ENCODE peak calls at places on chromosomes 4 and X, in ten cellular contexts. C is choroid plexus epithelial cell, M is brain microvascular endothelial cell, I is fibroblast of pulmonary artery, S is lower lobe of right lung, J is fibroblast of lung, W is suprapubic skin, P is hepatocyte, L is ovary, X is transverse colon. G is an unnamed sample.

GRCh38 chrX:152824841-152825374 is 5.6 kb downstream of the CETN2 start:
- DNase-seq in C (no peak), M (no peak), I (no peak), S (no peak), J (peak; percentile 23), W (no peak), P (peak; percentile 34), L (no peak), X (no peak), G (no peak)

GRCh38 chrX:107654778-107655761 is 26.8 kb downstream of the PRPS1 start:
- DNase-seq in C (peak; percentile 76), M (peak; percentile 87), I (peak; percentile 80), S (peak; percentile 71), J (peak; percentile 91), W (peak; percentile 80), P (peak; percentile 88), L (peak; percentile 48), X (peak; percentile 59), G (peak; percentile 90)

GRCh38 chr4:145019346-145019745 is 78.7 kb downstream of the ANAPC10 start:
- DNase-seq in C (no peak), M (no peak), I (no peak), S (no peak), J (no peak), W (no peak), P (no peak), L (no peak), X (no peak), G (no peak)

GRCh38 chr4:139738846-139739613 is 73.4 kb downstream of the MGST2 start:
- DNase-seq in C (no peak), M (no peak), I (no peak), S (no peak), J (no peak), W (no peak), P (no peak), L (no peak), X (no peak), G (peak; percentile 38)

GRCh38 chrX:21944136-21944615 is 3.7 kb downstream of the SMS start:
- DNase-seq in C (peak; percentile 65), M (no peak), I (no peak), S (no peak), J (no peak), W (no peak), P (no peak), L (no peak), X (no peak), G (no peak)

GRCh38 chrX:137166591-137166990 is 132.8 kb upstream of the GPR101 start:
- DNase-seq in C (no peak), M (no peak), I (no peak), S (no peak), J (no peak), W (no peak), P (peak; percentile 9), L (no peak), X (no peak), G (no peak)

GRCh38 chr4:105306158-105306781 is 159.6 kb downstream of the TET2 start:
- DNase-seq in C (peak; percentile 7), M (peak; percentile 40), I (peak; percentile 2), S (no peak), J (peak; percentile 13), W (no peak), P (no peak), L (no peak), X (no peak), G (no peak)

GRCh38 chrX:41397768-41398167 is 49.4 kb upstream of the NYX start:
- DNase-seq in C (no peak), M (no peak), I (no peak), S (no peak), J (no peak), W (no peak), P (no peak), L (no peak), X (peak; percentile 22), G (no peak)

DNA sequence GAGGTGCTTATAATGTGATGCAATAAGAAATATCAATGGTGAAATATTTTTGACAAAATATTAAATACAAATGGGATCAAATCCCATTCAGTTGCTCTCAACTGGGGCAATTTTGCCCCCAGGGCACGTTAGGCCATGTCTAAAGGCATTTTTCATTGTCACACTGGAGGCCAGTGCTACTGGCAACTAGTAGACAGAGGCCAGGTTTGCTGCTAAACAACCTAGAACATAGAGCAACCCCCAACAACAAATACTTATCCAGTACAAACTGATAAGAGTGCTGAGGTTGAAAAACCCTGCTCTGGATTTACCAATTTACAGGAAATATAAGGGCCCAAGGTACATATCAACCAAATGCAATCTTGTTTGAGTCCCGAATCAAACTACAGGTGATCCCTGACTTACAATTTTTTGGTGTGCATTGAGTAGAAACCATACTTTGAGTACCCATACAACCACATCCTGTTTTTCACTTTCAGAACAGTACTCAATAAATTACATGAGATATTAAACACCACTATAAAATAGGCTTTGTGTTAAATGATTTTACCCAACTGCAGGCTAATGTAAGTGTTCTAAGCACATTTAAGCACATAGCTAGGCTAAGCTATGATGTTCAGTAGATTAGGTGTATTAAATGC is 237.5 kb downstream of the HNRNPD start:
- DNase-seq in C (no peak), M (no peak), I (no peak), S (no peak), J (no peak), W (no peak), P (no peak), L (no peak), X (no peak), G (no peak)
- TF ChIP-seq CTCF in C (no peak), M (no peak), I (no peak), S (no peak), J (no peak), W (no peak), P (no peak), L (no peak), X (no peak), G (no peak)

GRCh38 chr4:86043755-86044592 is 315.9 kb downstream of the MAPK10 start:
- DNase-seq in C (peak; percentile 78), M (peak; percentile 64), I (peak; percentile 81), S (no peak), J (peak; percentile 42), W (no peak), P (peak; percentile 60), L (no peak), X (no peak), G (peak; percentile 56)
- H3K4me3 ChIP-seq in C (no peak overlapping the region), M (no peak overlapping the region), I (no peak overlapping the region), S (no peak overlapping the region), J (no peak overlapping the region), W (no peak overlapping the region), P (no peak overlapping the region), L (no peak overlapping the region), X (no peak overlapping the region), G (no peak overlapping the region)

GRCh38 chr4:72471816-72472215 is 97.2 kb downstream of the ADAMTS3 start:
- DNase-seq in C (no peak), M (no peak), I (no peak), S (no peak), J (peak; percentile 26), W (no peak), P (no peak), L (no peak), X (no peak), G (no peak)

GRCh38 chr4:72473434-72473900 is 95.6 kb downstream of the ADAMTS3 start:
- DNase-seq in C (peak; percentile 89), M (peak; percentile 41), I (peak; percentile 51), S (no peak), J (no peak), W (no peak), P (no peak), L (no peak), X (no peak), G (no peak)

GRCh38 chr4:72463724-72464123 is 105.3 kb downstream of the ADAMTS3 start:
- DNase-seq in C (no peak), M (no peak), I (no peak), S (no peak), J (no peak), W (no peak), P (no peak), L (no peak), X (no peak), G (no peak)

GRCh38 chr4:72467633-72468032 is 101.4 kb downstream of the ADAMTS3 start:
- DNase-seq in C (no peak), M (no peak), I (no peak), S (no peak), J (no peak), W (no peak), P (no peak), L (no peak), X (no peak), G (no peak)

DNA sequence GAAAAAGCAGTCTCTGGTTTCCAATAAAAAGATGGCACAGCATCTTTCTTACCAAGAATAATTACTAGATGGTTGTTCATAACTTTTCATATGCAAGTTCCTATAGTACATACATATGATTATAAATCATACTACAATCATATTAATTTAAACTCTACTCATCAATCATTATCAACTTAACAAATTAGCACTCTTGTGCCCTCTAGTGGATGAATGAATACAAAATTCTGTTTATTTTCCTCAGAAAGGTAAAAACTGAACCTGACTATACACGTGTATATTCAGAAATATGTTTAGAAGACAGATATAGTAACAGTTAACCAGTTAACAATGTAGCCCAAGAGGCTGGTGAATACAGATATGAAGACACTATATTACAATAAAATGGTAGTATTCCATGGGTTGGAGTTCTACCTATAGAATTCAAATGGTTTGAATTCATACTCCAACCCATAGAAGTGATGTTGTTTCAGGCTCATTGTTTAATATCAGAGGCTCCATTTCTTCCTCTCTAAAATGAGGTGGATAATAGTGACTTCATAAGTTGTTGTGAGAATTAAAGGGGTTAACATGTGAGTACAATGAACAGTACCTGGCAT is 100.0 kb downstream of the ADAMTS3 start:
- DNase-seq in C (peak; percentile 65), M (no peak), I (peak; percentile 60), S (no peak), J (no peak), W (no peak), P (peak; percentile 60), L (no peak), X (no peak), G (peak; percentile 37)
- TF ChIP-seq CTCF in C (peak; percentile 48), M (peak; percentile 26), I (peak; percentile 49), S (peak; percentile 51), J (no peak), W (no peak), P (peak; percentile 76), L (no peak), X (peak; percentile 51), G (peak; percentile 60)

GRCh38 chr4:156517956-156518355 is 453.6 kb downstream of the PDGFC start:
- DNase-seq in C (no peak), M (no peak), I (no peak), S (no peak), J (no peak), W (no peak), P (no peak), L (no peak), X (no peak), G (no peak)

GRCh38 chr4:156516698-156517097 is 454.9 kb downstream of the PDGFC start:
- DNase-seq in C (peak; percentile 16), M (no peak), I (no peak), S (no peak), J (peak; percentile 35), W (no peak), P (no peak), L (no peak), X (no peak), G (no peak)

GRCh38 chr4:156512622-156513021 is 459.0 kb downstream of the PDGFC start:
- DNase-seq in C (peak; percentile 80), M (peak; percentile 22), I (peak; percentile 50), S (no peak), J (peak; percentile 42), W (no peak), P (peak; percentile 13), L (no peak), X (no peak), G (peak; percentile 21)

GRCh38 chr4:156517546-156517945 is 454.1 kb downstream of the PDGFC start:
- DNase-seq in C (no peak), M (no peak), I (no peak), S (no peak), J (no peak), W (no peak), P (no peak), L (no peak), X (no peak), G (no peak)

GRCh38 chr4:156515295-156515694 is 456.3 kb downstream of the PDGFC start:
- DNase-seq in C (no peak), M (no peak), I (peak; percentile 30), S (no peak), J (no peak), W (no peak), P (no peak), L (no peak), X (no peak), G (no peak)
- H3K4me3 ChIP-seq in C (no peak overlapping the region), M (no peak overlapping the region), I (no peak overlapping the region), S (no peak overlapping the region), J (no peak overlapping the region), W (no peak overlapping the region), P (no peak overlapping the region), L (no peak overlapping the region), X (no peak overlapping the region), G (no peak overlapping the region)